ENCODE peak calls at places on chromosomes 12 and 14, in four cellular contexts. One of them, this sample, is unnamed.

GRCh38 chr14:75234173-75234855 is 44.3 kb upstream of the FOS start:
- DNase-seq in A673: no peak
- DNase-seq in RPMI7951: peak
- DNase-seq in T follicular helper cell: no peak
- DNase-seq in this sample: no peak

GRCh38 chr14:106218189-106218588 is 691.8 kb downstream of the TMEM121 start:
- DNase-seq in RPMI7951: no peak
- DNase-seq in A673: no peak
- DNase-seq in T follicular helper cell: no peak
- DNase-seq in this sample: no peak

GRCh38 chr14:71142375-71143038 is 235.2 kb downstream of the PCNX1 start:
- DNase-seq in T follicular helper cell: no peak
- DNase-seq in RPMI7951: peak
- DNase-seq in A673: no peak
- DNase-seq in this sample: peak

GRCh38 chr14:20219033-20219432 is 4.5 kb upstream of the OR11H6 start:
- DNase-seq in T follicular helper cell: no peak
- DNase-seq in RPMI7951: peak
- DNase-seq in A673: no peak
- DNase-seq in this sample: no peak

GRCh38 chr14:24959791-24960331 is 90.1 kb downstream of the STXBP6 start:
- DNase-seq in RPMI7951: no peak
- DNase-seq in A673: no peak
- DNase-seq in T follicular helper cell: no peak
- DNase-seq in this sample: no peak

GRCh38 chr12:124684496-124684895 is 117.1 kb upstream of the NCOR2 start:
- DNase-seq in A673: no peak
- DNase-seq in RPMI7951: no peak
- DNase-seq in T follicular helper cell: no peak
- DNase-seq in this sample: no peak

GRCh38 chr12:60106207-60106606 is 510.4 kb downstream of the SLC16A7 start:
- DNase-seq in A673: no peak
- DNase-seq in T follicular helper cell: no peak
- DNase-seq in RPMI7951: peak
- DNase-seq in this sample: no peak

GRCh38 chr12:120999191-121000120 is 16.8 kb downstream of the C12orf43 start:
- DNase-seq in A673: no peak
- DNase-seq in T follicular helper cell: no peak
- DNase-seq in RPMI7951: no peak
- DNase-seq in this sample: no peak

GRCh38 chr12:65232490-65233077 is 45.9 kb upstream of the MSRB3 start:
- DNase-seq in T follicular helper cell: no peak
- DNase-seq in A673: peak
- DNase-seq in RPMI7951: peak
- DNase-seq in this sample: no peak

GRCh38 chr12:22190969-22191368 is 143.5 kb downstream of the ST8SIA1 start:
- DNase-seq in T follicular helper cell: no peak
- DNase-seq in A673: no peak
- DNase-seq in RPMI7951: no peak
- DNase-seq in this sample: no peak

GRCh38 chr12:94445662-94446061 is 14.0 kb downstream of the CEP83 start:
- DNase-seq in A673: no peak
- DNase-seq in RPMI7951: peak
- DNase-seq in T follicular helper cell: no peak
- DNase-seq in this sample: no peak

GRCh38 chr14:92959761-92960680 is 37.1 kb downstream of the CHGA start:
- DNase-seq in T follicular helper cell: no peak
- DNase-seq in RPMI7951: no peak
- DNase-seq in A673: no peak
- DNase-seq in this sample: no peak

GRCh38 chr12:27996761-27997160 is 24.2 kb upstream of the PTHLH start:
- DNase-seq in A673: no peak
- DNase-seq in T follicular helper cell: no peak
- DNase-seq in RPMI7951: no peak
- DNase-seq in this sample: no peak

GRCh38 chr12:108482717-108483212 is 32.3 kb upstream of the FICD start:
- DNase-seq in A673: no peak
- DNase-seq in T follicular helper cell: no peak
- DNase-seq in RPMI7951: peak
- DNase-seq in this sample: no peak

GRCh38 chr12:67592228-67593011 is 56.1 kb upstream of the DYRK2 start:
- DNase-seq in T follicular helper cell: no peak
- DNase-seq in RPMI7951: peak
- DNase-seq in A673: peak
- DNase-seq in this sample: peak

GRCh38 chr12:56808954-56809353 is 45.8 kb downstream of the HSD17B6 start:
- DNase-seq in T follicular helper cell: no peak
- DNase-seq in RPMI7951: peak
- DNase-seq in A673: no peak
- DNase-seq in this sample: no peak

GRCh38 chr12:86748874-86749273 is 492.7 kb upstream of the MGAT4C start:
- DNase-seq in A673: peak
- DNase-seq in T follicular helper cell: no peak
- DNase-seq in RPMI7951: no peak
- DNase-seq in this sample: no peak

GRCh38 chr12:19200261-19200660 is 70.7 kb downstream of the PLEKHA5 start:
- DNase-seq in RPMI7951: peak
- DNase-seq in A673: no peak
- DNase-seq in T follicular helper cell: no peak
- DNase-seq in this sample: no peak